ENCODE peak calls at places on chromosome 12, in four cellular contexts. C is body of pancreas, T is GM23248, V is substantia nigra. F is an unnamed sample.

GRCh38 chr12:132238487-132239248 is 90.7 kb downstream of the GALNT9 start:
- DNase-seq in C (no peak), T (peak), V (no peak), F (no peak)

GRCh38 chr12:131123817-131124216 is 170.1 kb downstream of the ADGRD1 start:
- DNase-seq in C (no peak), T (no peak), V (no peak), F (no peak)

GRCh38 chr12:106416273-106416672 is 58.7 kb downstream of the POLR3B start:
- DNase-seq in C (no peak), T (no peak), V (no peak), F (no peak)

GRCh38 chr12:105944628-105945027 is 194.1 kb downstream of the NUAK1 start:
- DNase-seq in C (no peak), T (no peak), V (no peak), F (no peak)

GRCh38 chr12:126772171-126772864 is 1494.7 kb upstream of the TMEM132C start:
- DNase-seq in C (peak), T (peak), V (no peak), F (no peak)

GRCh38 chr12:1646908-1647669 is 18.1 kb downstream of the WNT5B start:
- DNase-seq in C (no peak), T (no peak), V (no peak), F (no peak)

GRCh38 chr12:96368233-96368632 is 32.0 kb downstream of the CDK17 start:
- DNase-seq in C (no peak), T (peak), V (peak), F (peak)

GRCh38 chr12:84694111-84694510 is 218.5 kb downstream of the SLC6A15 start:
- DNase-seq in C (no peak), T (no peak), V (no peak), F (no peak)

GRCh38 chr12:12823308-12823707 is 10.2 kb downstream of the DDX47 start:
- DNase-seq in C (no peak), T (peak), V (no peak), F (no peak)

GRCh38 chr12:108580531-108580930 is 17.4 kb downstream of the TMEM119 start:
- DNase-seq in C (no peak), T (no peak), V (no peak), F (no peak)

GRCh38 chr12:65532744-65533143 is 254.3 kb downstream of the MSRB3 start:
- DNase-seq in C (no peak), T (peak), V (no peak), F (no peak)

GRCh38 chr12:23707270-23707669 is 242.2 kb downstream of the SOX5 start:
- DNase-seq in C (no peak), T (no peak), V (no peak), F (no peak)

GRCh38 chr12:25500651-25501050 is 52.4 kb downstream of the LMNTD1 start:
- DNase-seq in C (no peak), T (peak), V (no peak), F (no peak)

GRCh38 chr12:121520586-121521086 is 60.2 kb downstream of the KDM2B start:
- DNase-seq in C (no peak), T (no peak), V (no peak), F (peak)

GRCh38 chr12:121523741-121524140 is 57.1 kb downstream of the KDM2B start:
- DNase-seq in C (no peak), T (no peak), V (peak), F (no peak)

GRCh38 chr12:121525411-121525810 is 55.4 kb downstream of the KDM2B start:
- DNase-seq in C (no peak), T (no peak), V (no peak), F (no peak)

GRCh38 chr12:121522962-121523361 is 57.9 kb downstream of the KDM2B start:
- DNase-seq in C (no peak), T (no peak), V (no peak), F (no peak)

DNA sequence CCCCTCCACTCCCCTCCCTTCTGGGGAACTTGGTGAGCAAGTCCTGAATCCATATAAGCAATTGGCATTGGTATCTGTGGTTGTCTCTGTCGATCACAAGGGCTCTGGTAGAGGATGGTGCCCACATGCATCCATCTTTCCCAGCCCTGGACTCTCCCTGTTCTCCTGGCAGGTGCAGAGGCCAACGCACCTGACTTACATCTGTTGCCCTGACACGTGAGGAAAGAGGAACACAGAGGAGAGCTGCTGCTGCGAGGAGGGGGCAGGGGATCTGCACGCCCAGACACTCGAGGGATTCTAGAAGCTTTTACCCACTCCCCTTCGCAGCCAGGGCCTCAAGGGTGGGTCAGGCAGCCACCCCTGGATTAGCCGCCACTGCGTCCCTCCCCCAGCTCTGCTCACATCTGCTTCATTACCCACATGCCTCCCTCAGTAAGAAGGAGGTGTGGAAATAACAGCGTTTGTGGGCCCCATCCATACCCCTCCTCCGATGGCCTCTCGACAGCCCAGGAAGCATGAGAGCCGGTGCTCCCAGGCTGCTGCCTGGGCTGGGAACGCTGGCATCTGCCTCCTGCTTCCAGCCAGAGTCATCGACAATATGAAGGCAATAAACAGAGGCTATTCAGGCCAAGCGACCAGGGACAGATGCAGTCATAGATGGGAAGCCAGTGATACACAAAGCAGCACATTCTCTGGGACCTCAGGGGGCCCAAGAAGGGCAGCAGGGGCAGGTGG is 56.5 kb downstream of the KDM2B start:
- DNase-seq in C (no peak), T (no peak), V (peak), F (no peak)
- H3K27ac ChIP-seq in C (no peak), T (no peak), V (peak), F (no peak)

GRCh38 chr12:95349291-95349690 is 124.7 kb upstream of the METAP2 start:
- DNase-seq in C (no peak), T (no peak), V (no peak), F (no peak)

GRCh38 chr12:95342008-95342407 is 124.4 kb downstream of the VEZT start:
- DNase-seq in C (no peak), T (no peak), V (no peak), F (no peak)

GRCh38 chr12:95339086-95339788 is 121.6 kb downstream of the VEZT start:
- DNase-seq in C (no peak), T (peak), V (no peak), F (no peak)

GRCh38 chr12:95343461-95344230 is 126.0 kb downstream of the VEZT start:
- DNase-seq in C (no peak), T (no peak), V (no peak), F (no peak)
- H3K27ac ChIP-seq in C (no peak), T (no peak), V (no peak), F (no peak)

DNA sequence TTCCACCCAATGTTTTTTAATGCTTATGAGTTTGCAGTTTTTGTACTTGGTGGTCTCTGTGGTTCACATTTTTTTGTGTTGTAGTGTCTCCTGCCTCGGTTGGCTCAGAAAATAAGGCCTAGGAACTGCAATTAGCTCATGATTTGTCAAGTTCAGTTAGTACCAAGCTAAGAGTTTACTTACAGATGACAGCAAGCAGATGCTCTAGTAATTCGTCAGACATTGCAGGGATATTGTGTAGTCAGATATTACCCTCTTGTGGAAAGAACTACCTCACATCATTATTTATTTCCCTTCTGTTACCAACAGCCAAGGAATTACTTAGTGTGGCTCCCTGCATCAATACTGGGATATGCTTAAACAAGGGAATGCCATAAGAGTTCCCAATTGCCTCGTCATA is 14.6 kb downstream of the DYRK2 start:
- DNase-seq in C (no peak), T (peak), V (no peak), F (no peak)
- H3K27ac ChIP-seq in C (no peak), T (peak), V (no peak), F (peak)

DNA sequence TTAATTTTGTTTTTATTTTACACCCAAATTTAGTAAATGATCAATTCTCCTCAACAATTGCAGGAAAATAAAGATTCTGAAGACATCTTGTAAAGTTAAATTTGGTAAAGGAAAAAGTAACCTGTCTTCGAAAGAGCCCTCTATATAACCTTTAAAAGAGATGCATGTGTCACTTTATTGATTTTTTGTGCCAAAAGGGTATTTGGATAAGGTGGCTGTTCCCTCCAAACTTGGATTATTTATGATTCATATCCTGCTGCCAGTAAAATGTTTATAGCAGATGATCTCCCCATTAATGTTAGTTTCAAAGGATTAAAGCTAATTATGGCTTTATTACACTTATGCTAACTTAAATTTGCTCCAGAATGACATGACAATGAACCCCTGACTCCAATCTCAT is 98.8 kb downstream of the DUSP6 start:
- DNase-seq in C (no peak), T (no peak), V (no peak), F (no peak)
- H3K27ac ChIP-seq in C (no peak), T (no peak), V (no peak), F (no peak)

DNA sequence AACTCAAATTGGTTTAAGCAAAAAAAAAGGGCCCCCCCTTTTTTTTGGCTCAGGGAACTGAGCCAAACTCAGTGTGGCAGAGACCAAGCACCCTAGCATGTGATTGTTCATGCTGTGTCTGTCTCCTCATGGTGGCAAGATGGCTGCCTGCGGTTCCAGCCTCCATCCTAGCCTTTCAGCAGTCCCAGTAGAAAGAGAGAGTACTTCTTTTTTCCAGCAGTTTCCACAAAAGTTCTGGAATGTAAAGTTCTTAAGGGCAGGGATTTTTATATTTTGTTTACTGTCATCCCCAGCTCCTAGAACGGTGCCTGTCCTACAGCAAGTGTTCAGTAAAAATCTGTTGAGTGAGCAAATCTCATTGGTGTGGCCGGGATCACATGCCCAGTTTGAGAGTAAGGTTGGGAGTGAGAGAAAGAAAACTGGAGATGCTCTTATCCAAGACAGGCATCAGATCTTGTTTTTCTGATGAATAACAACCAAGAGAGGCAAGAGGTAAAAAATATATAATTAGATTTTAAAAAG is 22.5 kb downstream of the CHST11 start:
- DNase-seq in C (no peak), T (no peak), V (no peak), F (no peak)
- H3K27ac ChIP-seq in C (no peak), T (no peak), V (no peak), F (peak)

F was measured in heart right ventricle.